ENCODE peak calls at places on chromosomes 4 and X, in seven cellular contexts. One of them, this sample, is unnamed.

GRCh38 chr4:94435874-94436273 is 15.9 kb upstream of the PDLIM5 start:
- DNase-seq in fibroblast of pulmonary artery: no peak
- DNase-seq in spleen: no peak
- DNase-seq in activated CD4-positive, alpha-beta memory T cell treated with anti-CD3 and anti-CD28 coated beads, Interleukin-2, amount 10 ng/mL, durations not matched to agents 7 days and 5 days: no peak
- DNase-seq in stimulated activated CD4-positive, alpha-beta T cell treated with anti-CD3 and anti-CD28 coated beads, Interleukin-2, amount 100 ng/mL, for 24 hours: no peak
- DNase-seq in SW480: no peak
- DNase-seq in left lung: no peak
- DNase-seq in this sample: no peak

GRCh38 chr4:145679991-145680455 is at the start of gene C4orf51:
- DNase-seq in spleen: no peak
- DNase-seq in fibroblast of pulmonary artery: peak; percentile 48
- DNase-seq in stimulated activated CD4-positive, alpha-beta T cell treated with anti-CD3 and anti-CD28 coated beads, Interleukin-2, amount 100 ng/mL, for 24 hours: no peak
- DNase-seq in SW480: no peak
- DNase-seq in activated CD4-positive, alpha-beta memory T cell treated with anti-CD3 and anti-CD28 coated beads, Interleukin-2, amount 10 ng/mL, durations not matched to agents 7 days and 5 days: no peak
- DNase-seq in left lung: no peak
- DNase-seq in this sample: no peak

GRCh38 chr4:65999518-65999871 is 329.2 kb upstream of the EPHA5 start:
- DNase-seq in spleen: no peak
- DNase-seq in SW480: peak; percentile 8
- DNase-seq in stimulated activated CD4-positive, alpha-beta T cell treated with anti-CD3 and anti-CD28 coated beads, Interleukin-2, amount 100 ng/mL, for 24 hours: no peak
- DNase-seq in activated CD4-positive, alpha-beta memory T cell treated with anti-CD3 and anti-CD28 coated beads, Interleukin-2, amount 10 ng/mL, durations not matched to agents 7 days and 5 days: no peak
- DNase-seq in left lung: no peak
- DNase-seq in fibroblast of pulmonary artery: no peak
- DNase-seq in this sample: no peak

GRCh38 chr4:114598191-114599121 is at the start of gene UGT8:
- DNase-seq in fibroblast of pulmonary artery: peak; percentile 6
- DNase-seq in stimulated activated CD4-positive, alpha-beta T cell treated with anti-CD3 and anti-CD28 coated beads, Interleukin-2, amount 100 ng/mL, for 24 hours: no peak
- DNase-seq in activated CD4-positive, alpha-beta memory T cell treated with anti-CD3 and anti-CD28 coated beads, Interleukin-2, amount 10 ng/mL, durations not matched to agents 7 days and 5 days: peak; percentile 35
- DNase-seq in SW480: peak; percentile 78
- DNase-seq in spleen: peak; percentile 93
- DNase-seq in left lung: peak; percentile 61
- DNase-seq in this sample: peak; percentile 76

GRCh38 chr4:36081185-36081584 is 163.1 kb downstream of the ARAP2 start:
- DNase-seq in stimulated activated CD4-positive, alpha-beta T cell treated with anti-CD3 and anti-CD28 coated beads, Interleukin-2, amount 100 ng/mL, for 24 hours: no peak
- DNase-seq in activated CD4-positive, alpha-beta memory T cell treated with anti-CD3 and anti-CD28 coated beads, Interleukin-2, amount 10 ng/mL, durations not matched to agents 7 days and 5 days: no peak
- DNase-seq in left lung: no peak
- DNase-seq in spleen: no peak
- DNase-seq in SW480: no peak
- DNase-seq in fibroblast of pulmonary artery: no peak
- DNase-seq in this sample: no peak

GRCh38 chr4:100889898-100890297 is 372.1 kb upstream of the EMCN start:
- DNase-seq in left lung: no peak
- DNase-seq in fibroblast of pulmonary artery: no peak
- DNase-seq in spleen: no peak
- DNase-seq in SW480: no peak
- DNase-seq in activated CD4-positive, alpha-beta memory T cell treated with anti-CD3 and anti-CD28 coated beads, Interleukin-2, amount 10 ng/mL, durations not matched to agents 7 days and 5 days: no peak
- DNase-seq in stimulated activated CD4-positive, alpha-beta T cell treated with anti-CD3 and anti-CD28 coated beads, Interleukin-2, amount 100 ng/mL, for 24 hours: no peak
- DNase-seq in this sample: no peak

GRCh38 chrX:133852837-133853236 is 132.6 kb downstream of the GPC3 start:
- DNase-seq in stimulated activated CD4-positive, alpha-beta T cell treated with anti-CD3 and anti-CD28 coated beads, Interleukin-2, amount 100 ng/mL, for 24 hours: no peak
- DNase-seq in SW480: no peak
- DNase-seq in spleen: no peak
- DNase-seq in activated CD4-positive, alpha-beta memory T cell treated with anti-CD3 and anti-CD28 coated beads, Interleukin-2, amount 10 ng/mL, durations not matched to agents 7 days and 5 days: no peak
- DNase-seq in fibroblast of pulmonary artery: no peak
- DNase-seq in left lung: no peak
- DNase-seq in this sample: no peak

GRCh38 chr4:8010618-8011017 is 71.0 kb upstream of the AFAP1 start:
- DNase-seq in spleen: no peak
- DNase-seq in fibroblast of pulmonary artery: peak; percentile 50
- DNase-seq in SW480: no peak
- DNase-seq in stimulated activated CD4-positive, alpha-beta T cell treated with anti-CD3 and anti-CD28 coated beads, Interleukin-2, amount 100 ng/mL, for 24 hours: no peak
- DNase-seq in left lung: peak; percentile 61
- DNase-seq in activated CD4-positive, alpha-beta memory T cell treated with anti-CD3 and anti-CD28 coated beads, Interleukin-2, amount 10 ng/mL, durations not matched to agents 7 days and 5 days: no peak
- DNase-seq in this sample: peak; percentile 88

GRCh38 chr4:154618708-154619315 is 6.4 kb upstream of the FGG start:
- DNase-seq in SW480: peak; percentile 49
- DNase-seq in fibroblast of pulmonary artery: peak; percentile 64
- DNase-seq in spleen: no peak
- DNase-seq in activated CD4-positive, alpha-beta memory T cell treated with anti-CD3 and anti-CD28 coated beads, Interleukin-2, amount 10 ng/mL, durations not matched to agents 7 days and 5 days: peak; percentile 58
- DNase-seq in stimulated activated CD4-positive, alpha-beta T cell treated with anti-CD3 and anti-CD28 coated beads, Interleukin-2, amount 100 ng/mL, for 24 hours: peak; percentile 51
- DNase-seq in left lung: no peak
- DNase-seq in this sample: no peak

GRCh38 chrX:103779156-103779555 is 2.5 kb downstream of the PLP1 start:
- DNase-seq in left lung: no peak
- DNase-seq in fibroblast of pulmonary artery: peak; percentile 67
- DNase-seq in SW480: no peak
- DNase-seq in spleen: no peak
- DNase-seq in stimulated activated CD4-positive, alpha-beta T cell treated with anti-CD3 and anti-CD28 coated beads, Interleukin-2, amount 100 ng/mL, for 24 hours: no peak
- DNase-seq in activated CD4-positive, alpha-beta memory T cell treated with anti-CD3 and anti-CD28 coated beads, Interleukin-2, amount 10 ng/mL, durations not matched to agents 7 days and 5 days: no peak
- DNase-seq in this sample: no peak

GRCh38 chr4:185895351-185895750 is 83.4 kb upstream of the SORBS2 start:
- DNase-seq in SW480: no peak
- DNase-seq in spleen: no peak
- DNase-seq in fibroblast of pulmonary artery: no peak
- DNase-seq in stimulated activated CD4-positive, alpha-beta T cell treated with anti-CD3 and anti-CD28 coated beads, Interleukin-2, amount 100 ng/mL, for 24 hours: no peak
- DNase-seq in activated CD4-positive, alpha-beta memory T cell treated with anti-CD3 and anti-CD28 coated beads, Interleukin-2, amount 10 ng/mL, durations not matched to agents 7 days and 5 days: no peak
- DNase-seq in left lung: no peak
- DNase-seq in this sample: no peak

GRCh38 chr4:1053080-1053661 is 41.7 kb downstream of the FGFRL1 start:
- DNase-seq in stimulated activated CD4-positive, alpha-beta T cell treated with anti-CD3 and anti-CD28 coated beads, Interleukin-2, amount 100 ng/mL, for 24 hours: no peak
- DNase-seq in spleen: peak; percentile 77
- DNase-seq in activated CD4-positive, alpha-beta memory T cell treated with anti-CD3 and anti-CD28 coated beads, Interleukin-2, amount 10 ng/mL, durations not matched to agents 7 days and 5 days: no peak
- DNase-seq in SW480: no peak
- DNase-seq in fibroblast of pulmonary artery: peak; percentile 51
- DNase-seq in left lung: no peak
- DNase-seq in this sample: no peak

GRCh38 chrX:67545772-67546495 is 2.1 kb downstream of the AR start:
- DNase-seq in SW480: no peak
- DNase-seq in spleen: peak; percentile 77
- DNase-seq in left lung: peak; percentile 38
- DNase-seq in fibroblast of pulmonary artery: peak; percentile 13
- DNase-seq in stimulated activated CD4-positive, alpha-beta T cell treated with anti-CD3 and anti-CD28 coated beads, Interleukin-2, amount 100 ng/mL, for 24 hours: no peak
- DNase-seq in activated CD4-positive, alpha-beta memory T cell treated with anti-CD3 and anti-CD28 coated beads, Interleukin-2, amount 10 ng/mL, durations not matched to agents 7 days and 5 days: no peak
- DNase-seq in this sample: no peak

GRCh38 chrX:43643662-43644061 is 12.4 kb upstream of the MAOA start:
- DNase-seq in left lung: no peak
- DNase-seq in SW480: no peak
- DNase-seq in fibroblast of pulmonary artery: no peak
- DNase-seq in spleen: no peak
- DNase-seq in activated CD4-positive, alpha-beta memory T cell treated with anti-CD3 and anti-CD28 coated beads, Interleukin-2, amount 10 ng/mL, durations not matched to agents 7 days and 5 days: no peak
- DNase-seq in stimulated activated CD4-positive, alpha-beta T cell treated with anti-CD3 and anti-CD28 coated beads, Interleukin-2, amount 100 ng/mL, for 24 hours: no peak
- DNase-seq in this sample: no peak

GRCh38 chr4:113336556-113336955 is 287.1 kb downstream of the ANK2 start:
- DNase-seq in fibroblast of pulmonary artery: no peak
- DNase-seq in stimulated activated CD4-positive, alpha-beta T cell treated with anti-CD3 and anti-CD28 coated beads, Interleukin-2, amount 100 ng/mL, for 24 hours: no peak
- DNase-seq in activated CD4-positive, alpha-beta memory T cell treated with anti-CD3 and anti-CD28 coated beads, Interleukin-2, amount 10 ng/mL, durations not matched to agents 7 days and 5 days: no peak
- DNase-seq in SW480: no peak
- DNase-seq in spleen: no peak
- DNase-seq in left lung: no peak
- DNase-seq in this sample: no peak

GRCh38 chr4:155578726-155579385 is 87.8 kb upstream of the GUCY1A1 start:
- DNase-seq in left lung: no peak
- DNase-seq in fibroblast of pulmonary artery: peak; percentile 44
- DNase-seq in stimulated activated CD4-positive, alpha-beta T cell treated with anti-CD3 and anti-CD28 coated beads, Interleukin-2, amount 100 ng/mL, for 24 hours: no peak
- DNase-seq in SW480: no peak
- DNase-seq in activated CD4-positive, alpha-beta memory T cell treated with anti-CD3 and anti-CD28 coated beads, Interleukin-2, amount 10 ng/mL, durations not matched to agents 7 days and 5 days: no peak
- DNase-seq in spleen: no peak
- DNase-seq in this sample: no peak

GRCh38 chr4:149928507-149928906 is 112.9 kb upstream of the IQCM start:
- DNase-seq in stimulated activated CD4-positive, alpha-beta T cell treated with anti-CD3 and anti-CD28 coated beads, Interleukin-2, amount 100 ng/mL, for 24 hours: no peak
- DNase-seq in left lung: no peak
- DNase-seq in SW480: no peak
- DNase-seq in spleen: no peak
- DNase-seq in fibroblast of pulmonary artery: no peak
- DNase-seq in activated CD4-positive, alpha-beta memory T cell treated with anti-CD3 and anti-CD28 coated beads, Interleukin-2, amount 10 ng/mL, durations not matched to agents 7 days and 5 days: no peak
- DNase-seq in this sample: no peak

GRCh38 chrX:150361777-150362351 is 1.3 kb upstream of the MAMLD1 start:
- DNase-seq in stimulated activated CD4-positive, alpha-beta T cell treated with anti-CD3 and anti-CD28 coated beads, Interleukin-2, amount 100 ng/mL, for 24 hours: peak; percentile 19
- DNase-seq in spleen: peak; percentile 79
- DNase-seq in fibroblast of pulmonary artery: peak; percentile 17
- DNase-seq in SW480: peak; percentile 3
- DNase-seq in left lung: no peak
- DNase-seq in activated CD4-positive, alpha-beta memory T cell treated with anti-CD3 and anti-CD28 coated beads, Interleukin-2, amount 10 ng/mL, durations not matched to agents 7 days and 5 days: peak; percentile 20
- DNase-seq in this sample: no peak

GRCh38 chr4:24322517-24322916 is 261.8 kb downstream of the DHX15 start:
- DNase-seq in left lung: no peak
- DNase-seq in spleen: no peak
- DNase-seq in SW480: no peak
- DNase-seq in activated CD4-positive, alpha-beta memory T cell treated with anti-CD3 and anti-CD28 coated beads, Interleukin-2, amount 10 ng/mL, durations not matched to agents 7 days and 5 days: no peak
- DNase-seq in stimulated activated CD4-positive, alpha-beta T cell treated with anti-CD3 and anti-CD28 coated beads, Interleukin-2, amount 100 ng/mL, for 24 hours: no peak
- DNase-seq in fibroblast of pulmonary artery: no peak
- DNase-seq in this sample: no peak

GRCh38 chrX:17376381-17377046 is 1.5 kb downstream of the NHS start:
- DNase-seq in stimulated activated CD4-positive, alpha-beta T cell treated with anti-CD3 and anti-CD28 coated beads, Interleukin-2, amount 100 ng/mL, for 24 hours: no peak
- DNase-seq in SW480: peak; percentile 16
- DNase-seq in spleen: peak; percentile 72
- DNase-seq in left lung: no peak
- DNase-seq in activated CD4-positive, alpha-beta memory T cell treated with anti-CD3 and anti-CD28 coated beads, Interleukin-2, amount 10 ng/mL, durations not matched to agents 7 days and 5 days: no peak
- DNase-seq in fibroblast of pulmonary artery: no peak
- DNase-seq in this sample: peak; percentile 3

GRCh38 chr4:5730993-5731975 is 20.3 kb downstream of the EVC start:
- DNase-seq in spleen: no peak
- DNase-seq in fibroblast of pulmonary artery: no peak
- DNase-seq in stimulated activated CD4-positive, alpha-beta T cell treated with anti-CD3 and anti-CD28 coated beads, Interleukin-2, amount 100 ng/mL, for 24 hours: no peak
- DNase-seq in SW480: no peak
- DNase-seq in left lung: no peak
- DNase-seq in activated CD4-positive, alpha-beta memory T cell treated with anti-CD3 and anti-CD28 coated beads, Interleukin-2, amount 10 ng/mL, durations not matched to agents 7 days and 5 days: no peak
- DNase-seq in this sample: no peak

GRCh38 chr4:146202665-146203064 is 11.7 kb upstream of the REELD1 start:
- DNase-seq in left lung: no peak
- DNase-seq in spleen: no peak
- DNase-seq in activated CD4-positive, alpha-beta memory T cell treated with anti-CD3 and anti-CD28 coated beads, Interleukin-2, amount 10 ng/mL, durations not matched to agents 7 days and 5 days: no peak
- DNase-seq in stimulated activated CD4-positive, alpha-beta T cell treated with anti-CD3 and anti-CD28 coated beads, Interleukin-2, amount 100 ng/mL, for 24 hours: no peak
- DNase-seq in SW480: no peak
- DNase-seq in fibroblast of pulmonary artery: no peak
- DNase-seq in this sample: no peak

GRCh38 chrX:43741843-43742573 is 85.9 kb downstream of the MAOA start:
- DNase-seq in fibroblast of pulmonary artery: peak; percentile 85
- DNase-seq in activated CD4-positive, alpha-beta memory T cell treated with anti-CD3 and anti-CD28 coated beads, Interleukin-2, amount 10 ng/mL, durations not matched to agents 7 days and 5 days: no peak
- DNase-seq in spleen: no peak
- DNase-seq in SW480: no peak
- DNase-seq in stimulated activated CD4-positive, alpha-beta T cell treated with anti-CD3 and anti-CD28 coated beads, Interleukin-2, amount 100 ng/mL, for 24 hours: no peak
- DNase-seq in left lung: no peak
- DNase-seq in this sample: no peak

GRCh38 chrX:67207912-67208311 is 335.9 kb upstream of the AR start:
- DNase-seq in SW480: no peak
- DNase-seq in stimulated activated CD4-positive, alpha-beta T cell treated with anti-CD3 and anti-CD28 coated beads, Interleukin-2, amount 100 ng/mL, for 24 hours: no peak
- DNase-seq in activated CD4-positive, alpha-beta memory T cell treated with anti-CD3 and anti-CD28 coated beads, Interleukin-2, amount 10 ng/mL, durations not matched to agents 7 days and 5 days: no peak
- DNase-seq in fibroblast of pulmonary artery: no peak
- DNase-seq in spleen: no peak
- DNase-seq in left lung: no peak
- DNase-seq in this sample: no peak

GRCh38 chrX:150100261-150100660 is 162.0 kb upstream of the EOLA2 start:
- DNase-seq in fibroblast of pulmonary artery: no peak
- DNase-seq in left lung: no peak
- DNase-seq in stimulated activated CD4-positive, alpha-beta T cell treated with anti-CD3 and anti-CD28 coated beads, Interleukin-2, amount 100 ng/mL, for 24 hours: no peak
- DNase-seq in spleen: no peak
- DNase-seq in SW480: no peak
- DNase-seq in activated CD4-positive, alpha-beta memory T cell treated with anti-CD3 and anti-CD28 coated beads, Interleukin-2, amount 10 ng/mL, durations not matched to agents 7 days and 5 days: no peak
- DNase-seq in this sample: no peak

GRCh38 chrX:71128166-71128833 is 9.9 kb downstream of the MED12 start:
- DNase-seq in fibroblast of pulmonary artery: peak; percentile 16
- DNase-seq in activated CD4-positive, alpha-beta memory T cell treated with anti-CD3 and anti-CD28 coated beads, Interleukin-2, amount 10 ng/mL, durations not matched to agents 7 days and 5 days: no peak
- DNase-seq in stimulated activated CD4-positive, alpha-beta T cell treated with anti-CD3 and anti-CD28 coated beads, Interleukin-2, amount 100 ng/mL, for 24 hours: no peak
- DNase-seq in left lung: no peak
- DNase-seq in spleen: no peak
- DNase-seq in SW480: no peak
- DNase-seq in this sample: no peak

GRCh38 chrX:37314526-37314925 is 34.6 kb upstream of the PRRG1 start:
- DNase-seq in fibroblast of pulmonary artery: peak; percentile 85
- DNase-seq in left lung: no peak
- DNase-seq in spleen: no peak
- DNase-seq in SW480: no peak
- DNase-seq in stimulated activated CD4-positive, alpha-beta T cell treated with anti-CD3 and anti-CD28 coated beads, Interleukin-2, amount 100 ng/mL, for 24 hours: no peak
- DNase-seq in activated CD4-positive, alpha-beta memory T cell treated with anti-CD3 and anti-CD28 coated beads, Interleukin-2, amount 10 ng/mL, durations not matched to agents 7 days and 5 days: no peak
- DNase-seq in this sample: no peak

GRCh38 chrX:71464968-71465367 is 67.9 kb upstream of the OGT start:
- DNase-seq in stimulated activated CD4-positive, alpha-beta T cell treated with anti-CD3 and anti-CD28 coated beads, Interleukin-2, amount 100 ng/mL, for 24 hours: no peak
- DNase-seq in fibroblast of pulmonary artery: no peak
- DNase-seq in spleen: no peak
- DNase-seq in activated CD4-positive, alpha-beta memory T cell treated with anti-CD3 and anti-CD28 coated beads, Interleukin-2, amount 10 ng/mL, durations not matched to agents 7 days and 5 days: no peak
- DNase-seq in SW480: no peak
- DNase-seq in left lung: no peak
- DNase-seq in this sample: no peak

GRCh38 chrX:110402855-110403230 is 44.2 kb downstream of the RTL9 start:
- DNase-seq in SW480: no peak
- DNase-seq in fibroblast of pulmonary artery: no peak
- DNase-seq in spleen: no peak
- DNase-seq in stimulated activated CD4-positive, alpha-beta T cell treated with anti-CD3 and anti-CD28 coated beads, Interleukin-2, amount 100 ng/mL, for 24 hours: no peak
- DNase-seq in left lung: no peak
- DNase-seq in activated CD4-positive, alpha-beta memory T cell treated with anti-CD3 and anti-CD28 coated beads, Interleukin-2, amount 10 ng/mL, durations not matched to agents 7 days and 5 days: no peak
- DNase-seq in this sample: no peak

GRCh38 chrX:63186137-63186536 is 165.0 kb downstream of the SPIN4 start:
- DNase-seq in fibroblast of pulmonary artery: no peak
- DNase-seq in stimulated activated CD4-positive, alpha-beta T cell treated with anti-CD3 and anti-CD28 coated beads, Interleukin-2, amount 100 ng/mL, for 24 hours: no peak
- DNase-seq in SW480: no peak
- DNase-seq in activated CD4-positive, alpha-beta memory T cell treated with anti-CD3 and anti-CD28 coated beads, Interleukin-2, amount 10 ng/mL, durations not matched to agents 7 days and 5 days: no peak
- DNase-seq in left lung: no peak
- DNase-seq in spleen: no peak
- DNase-seq in this sample: no peak

GRCh38 chrX:76919761-76920160 is 492.3 kb downstream of the MAGEE1 start:
- DNase-seq in SW480: no peak
- DNase-seq in fibroblast of pulmonary artery: no peak
- DNase-seq in stimulated activated CD4-positive, alpha-beta T cell treated with anti-CD3 and anti-CD28 coated beads, Interleukin-2, amount 100 ng/mL, for 24 hours: no peak
- DNase-seq in activated CD4-positive, alpha-beta memory T cell treated with anti-CD3 and anti-CD28 coated beads, Interleukin-2, amount 10 ng/mL, durations not matched to agents 7 days and 5 days: no peak
- DNase-seq in left lung: no peak
- DNase-seq in spleen: no peak
- DNase-seq in this sample: no peak

GRCh38 chr4:18227880-18228279 is 206.3 kb upstream of the LCORL start:
- DNase-seq in left lung: no peak
- DNase-seq in stimulated activated CD4-positive, alpha-beta T cell treated with anti-CD3 and anti-CD28 coated beads, Interleukin-2, amount 100 ng/mL, for 24 hours: no peak
- DNase-seq in spleen: no peak
- DNase-seq in activated CD4-positive, alpha-beta memory T cell treated with anti-CD3 and anti-CD28 coated beads, Interleukin-2, amount 10 ng/mL, durations not matched to agents 7 days and 5 days: no peak
- DNase-seq in fibroblast of pulmonary artery: no peak
- DNase-seq in SW480: no peak
- DNase-seq in this sample: no peak

GRCh38 chr4:90982787-90983186 is 855.6 kb downstream of the CCSER1 start:
- DNase-seq in activated CD4-positive, alpha-beta memory T cell treated with anti-CD3 and anti-CD28 coated beads, Interleukin-2, amount 10 ng/mL, durations not matched to agents 7 days and 5 days: no peak
- DNase-seq in left lung: no peak
- DNase-seq in SW480: no peak
- DNase-seq in fibroblast of pulmonary artery: no peak
- DNase-seq in spleen: no peak
- DNase-seq in stimulated activated CD4-positive, alpha-beta T cell treated with anti-CD3 and anti-CD28 coated beads, Interleukin-2, amount 100 ng/mL, for 24 hours: no peak
- DNase-seq in this sample: no peak

GRCh38 chr4:138890921-138891570 is 124.5 kb upstream of the NOCT start:
- DNase-seq in spleen: no peak
- DNase-seq in activated CD4-positive, alpha-beta memory T cell treated with anti-CD3 and anti-CD28 coated beads, Interleukin-2, amount 10 ng/mL, durations not matched to agents 7 days and 5 days: no peak
- DNase-seq in stimulated activated CD4-positive, alpha-beta T cell treated with anti-CD3 and anti-CD28 coated beads, Interleukin-2, amount 100 ng/mL, for 24 hours: no peak
- DNase-seq in fibroblast of pulmonary artery: no peak
- DNase-seq in SW480: no peak
- DNase-seq in left lung: no peak
- DNase-seq in this sample: no peak

GRCh38 chr4:185004562-185005208 is 13.6 kb upstream of the HELT start:
- DNase-seq in left lung: no peak
- DNase-seq in activated CD4-positive, alpha-beta memory T cell treated with anti-CD3 and anti-CD28 coated beads, Interleukin-2, amount 10 ng/mL, durations not matched to agents 7 days and 5 days: no peak
- DNase-seq in stimulated activated CD4-positive, alpha-beta T cell treated with anti-CD3 and anti-CD28 coated beads, Interleukin-2, amount 100 ng/mL, for 24 hours: no peak
- DNase-seq in SW480: no peak
- DNase-seq in fibroblast of pulmonary artery: no peak
- DNase-seq in spleen: peak; percentile 80
- DNase-seq in this sample: peak; percentile 38

GRCh38 chr4:138090145-138090917 is 151.8 kb downstream of the SLC7A11 start:
- DNase-seq in spleen: no peak
- DNase-seq in fibroblast of pulmonary artery: peak; percentile 89
- DNase-seq in SW480: peak; percentile 74
- DNase-seq in left lung: no peak
- DNase-seq in stimulated activated CD4-positive, alpha-beta T cell treated with anti-CD3 and anti-CD28 coated beads, Interleukin-2, amount 100 ng/mL, for 24 hours: peak; percentile 18
- DNase-seq in activated CD4-positive, alpha-beta memory T cell treated with anti-CD3 and anti-CD28 coated beads, Interleukin-2, amount 10 ng/mL, durations not matched to agents 7 days and 5 days: peak; percentile 31
- DNase-seq in this sample: peak; percentile 6

This sample was measured in NCI-H510A.